ENCODE peak calls at places on chromosomes 13 and 19, in five cellular contexts. X is caudate nucleus; U is right cardiac atrium; G is stimulated activated CD4-positive, alpha-beta T cell treated with anti-CD3 and anti-CD28 coated beads, Interleukin-4, amount 100 ng/mL, for 48 hours; P is activated CD4-positive, alpha-beta T cell treated with anti-CD3 and anti-CD28 coated beads for 1 hour. D is an unnamed sample.

GRCh38 chr13:108376308-108376707 is 106.8 kb downstream of the TNFSF13B start:
- DNase-seq in X (no peak), U (no peak), G (no peak), P (no peak), D (no peak)

GRCh38 chr13:113951246-113951999 is 22.5 kb downstream of the C13orf46 start:
- DNase-seq in X (peak), U (peak), G (peak), P (no peak), D (no peak)

GRCh38 chr13:41463823-41464602 is 6.7 kb downstream of the RGCC start:
- DNase-seq in X (no peak), U (no peak), G (peak), P (peak), D (no peak)

GRCh38 chr13:43111887-43112400 is 88.6 kb downstream of the DNAJC15 start:
- DNase-seq in X (no peak), U (no peak), G (no peak), P (no peak), D (no peak)

GRCh38 chr19:11499890-11500420 is 5.7 kb downstream of the ZNF653 start:
- DNase-seq in X (no peak), U (no peak), G (no peak), P (no peak), D (no peak)

GRCh38 chr13:113559901-113560644 is 24.5 kb upstream of the TFDP1 start:
- DNase-seq in X (no peak), U (no peak), G (no peak), P (no peak), D (no peak)

GRCh38 chr19:42199440-42200115 is 17.9 kb downstream of the DEDD2 start:
- DNase-seq in X (no peak), U (peak), G (peak), P (peak), D (peak)

GRCh38 chr13:79445968-79446645 is 34.8 kb upstream of the NDFIP2 start:
- DNase-seq in X (no peak), U (no peak), G (peak), P (no peak), D (no peak)

GRCh38 chr19:50686310-50687032 is 33.1 kb downstream of the SHANK1 start:
- DNase-seq in X (no peak), U (no peak), G (no peak), P (no peak), D (no peak)

GRCh38 chr13:71912524-71912923 is 45.5 kb upstream of the DACH1 start:
- DNase-seq in X (no peak), U (no peak), G (no peak), P (no peak), D (no peak)

GRCh38 chr19:4375164-4375619 is 25.2 kb downstream of the SH3GL1 start:
- DNase-seq in X (no peak), U (peak), G (no peak), P (no peak), D (no peak)

GRCh38 chr19:35144600-35145436 is 1.8 kb downstream of the FXYD7 start:
- DNase-seq in X (peak), U (no peak), G (no peak), P (peak), D (no peak)

GRCh38 chr13:41502021-41502420 is 44.7 kb downstream of the RGCC start:
- DNase-seq in X (no peak), U (no peak), G (no peak), P (no peak), D (no peak)

GRCh38 chr13:76928456-76928855 is 19.9 kb upstream of the ACOD1 start:
- DNase-seq in X (no peak), U (no peak), G (no peak), P (no peak), D (no peak)

GRCh38 chr13:46183018-46183940 is 1.3 kb upstream of the LCP1 start:
- DNase-seq in X (no peak), U (no peak), G (no peak), P (no peak), D (no peak)

GRCh38 chr13:50636007-50636704 is 207.3 kb downstream of the DLEU7 start:
- DNase-seq in X (no peak), U (no peak), G (no peak), P (no peak), D (no peak)

GRCh38 chr19:13160557-13160956 is 10.3 kb downstream of the IER2 start:
- DNase-seq in X (no peak), U (no peak), G (no peak), P (no peak), D (no peak)

GRCh38 chr19:13241321-13242104 is 91.3 kb downstream of the IER2 start:
- DNase-seq in X (peak), U (no peak), G (peak), P (no peak), D (no peak)

GRCh38 chr19:13120817-13121216 is 2.8 kb downstream of the NACC1 start:
- DNase-seq in X (no peak), U (no peak), G (no peak), P (no peak), D (no peak)

GRCh38 chr13:52879950-52880650 is 31.7 kb upstream of the PCDH8 start:
- DNase-seq in X (no peak), U (no peak), G (no peak), P (no peak), D (no peak)

GRCh38 chr13:43802511-43802910 is 15.7 kb upstream of the ENOX1 start:
- DNase-seq in X (no peak), U (no peak), G (no peak), P (no peak), D (no peak)

GRCh38 chr19:46265217-46265828 is 31.5 kb upstream of the HIF3A start:
- DNase-seq in X (peak), U (no peak), G (peak), P (peak), D (peak)

GRCh38 chr19:12956446-12957388 is at the start of gene GADD45GIP1:
- DNase-seq in X (peak), U (peak), G (peak), P (peak), D (peak)

GRCh38 chr19:7676376-7676775 is 514 bp upstream of the MCEMP1 start:
- DNase-seq in X (no peak), U (no peak), G (no peak), P (no peak), D (no peak)

GRCh38 chr19:344625-345319 is at the start of gene MIER2:
- DNase-seq in X (peak), U (peak), G (peak), P (peak), D (peak)

GRCh38 chr13:98959299-98959698 is 18.6 kb downstream of the DOCK9 start:
- DNase-seq in X (no peak), U (no peak), G (no peak), P (no peak), D (no peak)

GRCh38 chr13:114115191-114115671 is 17.2 kb downstream of the RASA3 start:
- DNase-seq in X (no peak), U (peak), G (no peak), P (no peak), D (no peak)

GRCh38 chr19:38252935-38253691 is 3.1 kb downstream of the PPP1R14A start:
- DNase-seq in X (peak), U (peak), G (no peak), P (no peak), D (no peak)

GRCh38 chr13:21967871-21968270 is 297.0 kb downstream of the FGF9 start:
- DNase-seq in X (no peak), U (no peak), G (no peak), P (no peak), D (no peak)

GRCh38 chr19:2129892-2130770 is 21.2 kb downstream of the AP3D1 start:
- DNase-seq in X (no peak), U (peak), G (no peak), P (no peak), D (no peak)

GRCh38 chr19:3609779-3610719 is 3.4 kb upstream of the TBXA2R start:
- DNase-seq in X (no peak), U (peak), G (no peak), P (no peak), D (no peak)

GRCh38 chr13:26867451-26868067 is 107.0 kb upstream of the GPR12 start:
- DNase-seq in X (no peak), U (no peak), G (peak), P (no peak), D (no peak)

GRCh38 chr19:2617393-2618165 is 84.9 kb downstream of the GNG7 start:
- DNase-seq in X (no peak), U (no peak), G (no peak), P (no peak), D (no peak)

GRCh38 chr13:94192576-94192975 is 286.9 kb downstream of the DCT start:
- DNase-seq in X (no peak), U (no peak), G (no peak), P (no peak), D (no peak)

GRCh38 chr19:5592531-5592930 is 24.8 kb upstream of the TINCR start:
- DNase-seq in X (no peak), U (no peak), G (no peak), P (no peak), D (no peak)

GRCh38 chr13:74205313-74205690 is 71.1 kb upstream of the KLF12 start:
- DNase-seq in X (no peak), U (no peak), G (no peak), P (no peak), D (no peak)

GRCh38 chr13:62706035-62706434 is 1290.4 kb upstream of the PCDH20 start:
- DNase-seq in X (no peak), U (no peak), G (no peak), P (no peak), D (no peak)

GRCh38 chr13:73809561-73809960 is 324.6 kb downstream of the KLF12 start:
- DNase-seq in X (no peak), U (no peak), G (no peak), P (no peak), D (no peak)

D was measured in T-helper 17 cell.